ENCODE peak calls at places on chromosomes 7 and 10, in ten cellular contexts. C is T-helper 2 cell; Q is T follicular helper cell; U is AG08395; W is AG04450; L is effector CD4-positive, alpha-beta T cell; K is sigmoid colon; F is cardiac muscle cell; P is activated naive CD4-positive, alpha-beta T cell treated with Interleukin-2 at 50 U/mL for 16 hours; T is NCI-H2171 treated with DMSO at 0.1 percent for 48 hours. M is an unnamed sample.

GRCh38 chr10:120400601-120401000 is 56.4 kb upstream of the PLPP4 start:
- DNase-seq in C (no peak), Q (no peak), U (no peak), W (no peak), L (no peak), K (no peak), F (no peak), P (no peak), T (no peak), M (no peak)

GRCh38 chr7:6228865-6229264 is 43.6 kb downstream of the CYTH3 start:
- DNase-seq in C (no peak), Q (no peak), U (peak), W (no peak), L (no peak), K (no peak), F (no peak), P (no peak), T (peak), M (no peak)

GRCh38 chr7:53900856-53901528 is 641.2 kb upstream of the VSTM2A start:
- DNase-seq in C (no peak), Q (no peak), U (no peak), W (no peak), L (no peak), K (no peak), F (no peak), P (no peak), T (no peak), M (no peak)

GRCh38 chr7:30348083-30348560 is 63.7 kb downstream of the ZNRF2 start:
- DNase-seq in C (peak), Q (peak), U (peak), W (peak), L (peak), K (no peak), F (no peak), P (peak), T (no peak), M (no peak)

GRCh38 chr7:44240983-44241510 is 40.3 kb downstream of the YKT6 start:
- DNase-seq in C (peak), Q (peak), U (peak), W (peak), L (peak), K (peak), F (peak), P (peak), T (peak), M (peak)

GRCh38 chr10:73899401-73899780 is 11.5 kb upstream of the PLAU start:
- DNase-seq in C (no peak), Q (no peak), U (peak), W (peak), L (no peak), K (no peak), F (no peak), P (no peak), T (no peak), M (no peak)

GRCh38 chr7:37452346-37452745 is 3.7 kb upstream of the ELMO1 start:
- DNase-seq in C (no peak), Q (no peak), U (no peak), W (no peak), L (no peak), K (no peak), F (no peak), P (no peak), T (no peak), M (no peak)

GRCh38 chr10:4775808-4776207 is 50.2 kb upstream of the AKR1E2 start:
- DNase-seq in C (peak), Q (no peak), U (peak), W (no peak), L (no peak), K (no peak), F (no peak), P (no peak), T (no peak), M (no peak)

GRCh38 chr7:12431886-12432285 is 28.2 kb upstream of the VWDE start:
- DNase-seq in C (no peak), Q (no peak), U (no peak), W (no peak), L (no peak), K (no peak), F (no peak), P (no peak), T (no peak), M (no peak)

GRCh38 chr10:127813290-127813689 is 76.3 kb downstream of the FOXI2 start:
- DNase-seq in C (no peak), Q (no peak), U (no peak), W (no peak), L (no peak), K (no peak), F (no peak), P (no peak), T (peak), M (no peak)

GRCh38 chr7:47988496-47989386 is 9.3 kb upstream of the HUS1 start:
- DNase-seq in C (peak), Q (no peak), U (no peak), W (no peak), L (no peak), K (no peak), F (peak), P (no peak), T (no peak), M (no peak)

GRCh38 chr7:30168800-30169584 is 34.2 kb downstream of the MTURN start:
- DNase-seq in C (no peak), Q (no peak), U (peak), W (peak), L (no peak), K (no peak), F (no peak), P (no peak), T (no peak), M (no peak)

GRCh38 chr10:123009105-123009805 is 449 bp downstream of the ACADSB start:
- DNase-seq in C (peak), Q (no peak), U (peak), W (no peak), L (peak), K (peak), F (peak), P (peak), T (peak), M (peak)

GRCh38 chr10:44706745-44707144 is 204.4 kb upstream of the TMEM72 start:
- DNase-seq in C (no peak), Q (no peak), U (peak), W (peak), L (no peak), K (no peak), F (no peak), P (no peak), T (no peak), M (no peak)

GRCh38 chr10:49074836-49075235 is 40.5 kb downstream of the VSTM4 start:
- DNase-seq in C (no peak), Q (no peak), U (no peak), W (no peak), L (no peak), K (no peak), F (no peak), P (no peak), T (no peak), M (no peak)

GRCh38 chr10:70272925-70273316 is 10.9 kb downstream of the NPFFR1 start:
- DNase-seq in C (peak), Q (no peak), U (peak), W (no peak), L (no peak), K (no peak), F (no peak), P (no peak), T (no peak), M (no peak)

GRCh38 chr7:42460948-42461347 is 223.9 kb upstream of the GLI3 start:
- DNase-seq in C (no peak), Q (no peak), U (no peak), W (no peak), L (no peak), K (no peak), F (no peak), P (no peak), T (no peak), M (no peak)

GRCh38 chr10:44978570-44979280 is at the start of gene DEPP1:
- DNase-seq in C (peak), Q (no peak), U (peak), W (peak), L (no peak), K (peak), F (peak), P (no peak), T (peak), M (peak)

GRCh38 chr7:130273081-130273699 is 6.5 kb downstream of the CPA2 start:
- DNase-seq in C (peak), Q (no peak), U (no peak), W (peak), L (no peak), K (no peak), F (peak), P (no peak), T (peak), M (no peak)

GRCh38 chr10:79299397-79300370 is 47.6 kb upstream of the PPIF start:
- DNase-seq in C (no peak), Q (no peak), U (peak), W (peak), L (no peak), K (no peak), F (no peak), P (no peak), T (no peak), M (no peak)

GRCh38 chr7:83633516-83633915 is 15.4 kb downstream of the SEMA3E start:
- DNase-seq in C (no peak), Q (no peak), U (no peak), W (no peak), L (no peak), K (no peak), F (no peak), P (no peak), T (peak), M (no peak)

M was measured in upper lobe of right lung.